ENCODE peak calls at places on chromosomes 7 and 10, in seven cellular contexts. X, P, Z, S, K, J and H are unnamed samples.

GRCh38 chr7:54712777-54713176 is 46.2 kb downstream of the SEC61G start:
- DNase-seq in X (no peak), P (no peak), Z (no peak), S (no peak), K (no peak), J (no peak), H (no peak)

GRCh38 chr10:3995302-3996210 is 210.5 kb upstream of the KLF6 start:
- DNase-seq in X (no peak), P (no peak), Z (no peak), S (no peak), K (no peak), J (no peak), H (no peak)

GRCh38 chr7:8418627-8419245 is 14.7 kb upstream of the NXPH1 start:
- DNase-seq in X (no peak), P (no peak), Z (peak; percentile 61), S (peak; percentile 73), K (peak; percentile 31), J (no peak), H (peak; percentile 23)

GRCh38 chr7:85030893-85031292 is 156.0 kb downstream of the SEMA3D start:
- DNase-seq in X (no peak), P (no peak), Z (no peak), S (no peak), K (no peak), J (no peak), H (no peak)

GRCh38 chr7:105934577-105935185 is 28.4 kb upstream of the CDHR3 start:
- DNase-seq in X (no peak), P (no peak), Z (peak; percentile 68), S (peak; percentile 77), K (no peak), J (no peak), H (no peak)

GRCh38 chr10:48498940-48499510 is 105.8 kb downstream of the ARHGAP22 start:
- DNase-seq in X (no peak), P (no peak), Z (no peak), S (no peak), K (no peak), J (no peak), H (no peak)

GRCh38 chr10:58064714-58065528 is 202.8 kb downstream of the IPMK start:
- DNase-seq in X (no peak), P (no peak), Z (no peak), S (peak; percentile 22), K (no peak), J (no peak), H (no peak)

GRCh38 chr10:86203162-86203905 is 163.3 kb downstream of the GRID1 start:
- DNase-seq in X (peak; percentile 30), P (no peak), Z (no peak), S (no peak), K (no peak), J (peak; percentile 40), H (no peak)

GRCh38 chr10:33055636-33056035 is 97.6 kb upstream of the ITGB1 start:
- DNase-seq in X (no peak), P (no peak), Z (no peak), S (no peak), K (no peak), J (no peak), H (no peak)

GRCh38 chr10:106577266-106577665 is 587.2 kb downstream of the SORCS1 start:
- DNase-seq in X (no peak), P (no peak), Z (no peak), S (no peak), K (no peak), J (no peak), H (no peak)

GRCh38 chr10:24209421-24209770 is 458 bp downstream of the KIAA1217 start:
- DNase-seq in X (no peak), P (no peak), Z (peak; percentile 41), S (peak; percentile 22), K (no peak), J (no peak), H (no peak)

GRCh38 chr10:84097787-84098353 is 41.4 kb upstream of the GHITM start:
- DNase-seq in X (no peak), P (no peak), Z (no peak), S (no peak), K (no peak), J (no peak), H (no peak)

GRCh38 chr10:1132584-1132983 is 76.4 kb downstream of the WDR37 start:
- DNase-seq in X (no peak), P (no peak), Z (no peak), S (no peak), K (no peak), J (peak; percentile 34), H (no peak)

GRCh38 chr7:105185290-105186010 is 171.4 kb downstream of the KMT2E start:
- DNase-seq in X (no peak), P (no peak), Z (no peak), S (no peak), K (no peak), J (no peak), H (no peak)

GRCh38 chr7:143263266-143264195 is at the start of gene GSTK1:
- DNase-seq in X (peak; percentile 90), P (peak; percentile 83), Z (peak; percentile 81), S (peak; percentile 83), K (peak; percentile 89), J (peak; percentile 92), H (peak; percentile 93)

GRCh38 chr10:55400075-55400474 is 599.0 kb upstream of the PCDH15 start:
- DNase-seq in X (no peak), P (no peak), Z (no peak), S (no peak), K (no peak), J (no peak), H (no peak)

GRCh38 chr10:44437837-44438752 is 53.2 kb upstream of the CXCL12 start:
- DNase-seq in X (no peak), P (no peak), Z (peak; percentile 55), S (peak; percentile 43), K (peak; percentile 22), J (no peak), H (no peak)

GRCh38 chr7:146004805-146005204 is 111.8 kb upstream of the CNTNAP2 start:
- DNase-seq in X (no peak), P (no peak), Z (no peak), S (no peak), K (no peak), J (no peak), H (no peak)

DNA sequence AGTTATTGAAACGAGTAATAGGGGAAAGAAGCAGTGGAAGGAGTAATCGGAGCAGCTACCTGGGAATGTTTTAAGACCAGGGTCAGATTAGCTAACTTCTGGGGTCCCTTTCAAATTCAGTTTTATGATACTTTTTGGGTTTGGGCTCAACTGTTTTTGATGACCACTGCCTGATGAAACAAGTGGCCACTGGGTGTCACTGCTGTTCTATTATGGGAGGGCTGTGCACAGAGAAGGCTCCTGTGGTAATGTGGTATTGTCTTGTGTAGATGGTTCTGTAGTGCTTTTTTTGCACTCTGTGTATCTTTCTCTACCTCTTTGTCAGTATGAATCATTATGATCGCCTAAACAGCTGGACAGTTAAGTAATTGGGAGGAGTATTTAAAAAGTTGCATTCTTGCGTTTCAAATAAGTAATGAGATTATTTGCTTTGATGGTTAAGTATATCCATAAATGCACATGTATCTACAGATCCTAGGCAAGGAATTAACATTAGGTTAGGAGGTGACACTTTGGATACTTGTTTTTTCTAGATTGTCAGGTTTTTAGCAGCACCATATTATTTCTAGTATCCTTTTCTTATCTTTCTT is 128.4 kb downstream of the ABCA13 start:
- DNase-seq in X (no peak), P (no peak), Z (peak; percentile 61), S (peak; percentile 41), K (peak; percentile 22), J (no peak), H (no peak)
- TF ChIP-seq POLR2A in X (no peak), P (no peak), Z (no peak), S (no peak), K (no peak), J (no peak), H (no peak)

DNA sequence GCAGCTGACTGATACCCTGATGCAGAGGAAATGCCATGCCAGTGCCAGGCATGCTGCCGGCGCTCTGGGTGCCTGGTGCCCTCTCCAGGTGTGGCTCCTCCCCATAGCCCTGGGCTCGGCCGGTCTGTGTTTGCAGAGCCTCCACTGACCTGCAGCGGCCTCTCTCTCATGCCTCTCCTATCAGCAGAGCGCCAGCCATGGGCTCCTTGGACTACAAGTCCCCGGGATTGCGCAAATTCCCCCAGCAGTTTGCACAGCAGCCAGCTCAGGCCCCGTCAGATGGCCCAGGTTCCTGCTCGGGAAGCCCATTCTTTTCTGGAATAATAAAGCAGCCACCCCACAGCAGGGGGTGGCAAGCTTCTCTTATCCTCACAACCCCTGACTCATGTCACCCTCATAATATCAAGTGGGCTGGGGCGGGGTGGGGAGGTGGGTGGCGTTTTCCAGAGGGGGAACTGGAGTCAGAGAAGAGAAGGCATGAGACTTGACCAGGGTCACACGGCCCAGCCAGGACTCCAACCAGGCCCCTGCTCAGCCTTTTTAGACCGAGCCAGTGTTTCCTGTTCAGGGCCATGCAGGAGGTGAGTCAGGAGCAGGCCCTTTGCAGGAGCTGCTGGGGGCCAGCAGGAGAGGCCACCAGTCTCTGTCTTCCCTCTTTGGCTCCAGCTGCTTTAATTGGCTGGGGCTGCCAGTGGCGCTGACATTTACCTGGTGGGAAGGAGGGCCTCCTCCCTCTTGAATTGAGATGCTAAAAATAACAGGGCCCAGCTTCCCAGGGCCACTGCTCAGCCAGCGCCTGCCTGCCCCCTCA is 58.6 kb downstream of the ZMIZ1 start:
- DNase-seq in X (peak; percentile 90), P (peak; percentile 70), Z (peak; percentile 96), S (peak; percentile 98), K (peak; percentile 61), J (peak; percentile 67), H (peak; percentile 90)
- H3K27ac ChIP-seq in X (peak overlapping the region; percentile 71), P (peak overlapping the region; percentile 21), Z (peak overlapping the region; percentile 7), S (peak overlapping the region; percentile 74), K (peak overlapping the region; percentile 6), J (no peak overlapping the region), H (peak overlapping the region; percentile 38)

GRCh38 chr7:134613623-134614347 is 32.9 kb upstream of the BPGM start:
- DNase-seq in X (no peak), P (no peak), Z (no peak), S (peak; percentile 23), K (no peak), J (no peak), H (no peak)
- TF ChIP-seq POLR2A in X (no peak), P (no peak), Z (no peak), S (no peak), K (no peak), J (no peak), H (no peak)

GRCh38 chr7:98772242-98772603 is 97.6 kb downstream of the TMEM130 start:
- DNase-seq in X (no peak), P (no peak), Z (no peak), S (no peak), K (no peak), J (no peak), H (no peak)
- H3K27ac ChIP-seq in X (no peak overlapping the region), P (no peak overlapping the region), Z (no peak overlapping the region), S (no peak overlapping the region), K (no peak overlapping the region), J (no peak overlapping the region), H (no peak overlapping the region)

GRCh38 chr7:76359111-76359986 is 558 bp upstream of the YWHAG start:
- DNase-seq in X (peak; percentile 99), P (peak; percentile 94), Z (peak; percentile 99), S (peak; percentile 99), K (peak; percentile 96), J (peak; percentile 97), H (peak; percentile 99)
- TF ChIP-seq POLR2A in X (peak; percentile 50), P (no peak), Z (peak; percentile 31), S (no peak), K (no peak), J (peak; percentile 44), H (no peak)